ENCODE peak calls at places on chromosomes 13 and 19, in seven cellular contexts. One of them, this sample, is unnamed.

GRCh38 chr13:58620171-58620570 is 988.6 kb downstream of the PCDH17 start:
- DNase-seq in tibial artery: no peak
- DNase-seq in aorta: no peak
- DNase-seq in PC-3: no peak
- DNase-seq in body of pancreas: no peak
- DNase-seq in pancreas: no peak
- DNase-seq in CD8-positive, alpha-beta T cell: no peak
- DNase-seq in this sample: no peak

GRCh38 chr19:5686647-5687359 is 3.3 kb upstream of the RPL36 start:
- DNase-seq in tibial artery: peak; percentile 97
- DNase-seq in aorta: peak; percentile 99
- DNase-seq in PC-3: peak; percentile 98
- DNase-seq in body of pancreas: peak; percentile 96
- DNase-seq in pancreas: peak; percentile 97
- DNase-seq in CD8-positive, alpha-beta T cell: peak; percentile 98
- DNase-seq in this sample: peak; percentile 92

GRCh38 chr13:27455331-27455855 is 5.0 kb upstream of the MTIF3 start:
- DNase-seq in tibial artery: no peak
- DNase-seq in aorta: no peak
- DNase-seq in PC-3: no peak
- DNase-seq in body of pancreas: no peak
- DNase-seq in pancreas: no peak
- DNase-seq in CD8-positive, alpha-beta T cell: no peak
- DNase-seq in this sample: no peak

GRCh38 chr13:26656919-26657318 is 99.4 kb downstream of the WASF3 start:
- DNase-seq in tibial artery: no peak
- DNase-seq in aorta: no peak
- DNase-seq in PC-3: peak; percentile 41
- DNase-seq in body of pancreas: no peak
- DNase-seq in pancreas: no peak
- DNase-seq in CD8-positive, alpha-beta T cell: no peak
- DNase-seq in this sample: no peak

GRCh38 chr19:30498707-30499106 is 126.5 kb downstream of the ZNF536 start:
- DNase-seq in tibial artery: no peak
- DNase-seq in aorta: no peak
- DNase-seq in PC-3: no peak
- DNase-seq in body of pancreas: no peak
- DNase-seq in pancreas: no peak
- DNase-seq in CD8-positive, alpha-beta T cell: no peak
- DNase-seq in this sample: no peak

GRCh38 chr13:25493930-25494707 is 122.3 kb downstream of the ATP8A2 start:
- DNase-seq in tibial artery: no peak
- DNase-seq in aorta: no peak
- DNase-seq in PC-3: no peak
- DNase-seq in body of pancreas: no peak
- DNase-seq in pancreas: no peak
- DNase-seq in CD8-positive, alpha-beta T cell: no peak
- DNase-seq in this sample: no peak

GRCh38 chr13:98279473-98280175 is 102.6 kb upstream of the RNF113B start:
- DNase-seq in tibial artery: no peak
- DNase-seq in aorta: peak; percentile 63
- DNase-seq in PC-3: no peak
- DNase-seq in body of pancreas: no peak
- DNase-seq in pancreas: no peak
- DNase-seq in CD8-positive, alpha-beta T cell: no peak
- DNase-seq in this sample: no peak

GRCh38 chr19:29680447-29680846 is 15.2 kb downstream of the PLEKHF1 start:
- DNase-seq in tibial artery: no peak
- DNase-seq in aorta: peak; percentile 78
- DNase-seq in PC-3: no peak
- DNase-seq in body of pancreas: peak; percentile 31
- DNase-seq in pancreas: no peak
- DNase-seq in CD8-positive, alpha-beta T cell: peak; percentile 77
- DNase-seq in this sample: peak; percentile 70

GRCh38 chr13:76622336-76623045 is 263.7 kb downstream of the KCTD12 start:
- DNase-seq in tibial artery: no peak
- DNase-seq in aorta: no peak
- DNase-seq in PC-3: no peak
- DNase-seq in body of pancreas: no peak
- DNase-seq in pancreas: no peak
- DNase-seq in CD8-positive, alpha-beta T cell: no peak
- DNase-seq in this sample: no peak

GRCh38 chr13:43057653-43058317 is 34.4 kb downstream of the DNAJC15 start:
- DNase-seq in tibial artery: no peak
- DNase-seq in aorta: no peak
- DNase-seq in PC-3: no peak
- DNase-seq in body of pancreas: no peak
- DNase-seq in pancreas: no peak
- DNase-seq in CD8-positive, alpha-beta T cell: peak; percentile 55
- DNase-seq in this sample: peak; percentile 61

GRCh38 chr19:2631213-2631821 is 71.2 kb downstream of the GNG7 start:
- DNase-seq in tibial artery: no peak
- DNase-seq in aorta: no peak
- DNase-seq in PC-3: peak; percentile 31
- DNase-seq in body of pancreas: no peak
- DNase-seq in pancreas: no peak
- DNase-seq in CD8-positive, alpha-beta T cell: no peak
- DNase-seq in this sample: no peak

GRCh38 chr13:74825170-74825948 is 656.6 kb downstream of the TBC1D4 start:
- DNase-seq in tibial artery: no peak
- DNase-seq in aorta: no peak
- DNase-seq in PC-3: peak; percentile 84
- DNase-seq in body of pancreas: no peak
- DNase-seq in pancreas: no peak
- DNase-seq in CD8-positive, alpha-beta T cell: no peak
- DNase-seq in this sample: no peak

GRCh38 chr19:41958367-41959055 is 610 bp downstream of the RABAC1 start:
- DNase-seq in tibial artery: peak; percentile 83
- DNase-seq in aorta: peak; percentile 92
- DNase-seq in PC-3: peak; percentile 60
- DNase-seq in body of pancreas: peak; percentile 90
- DNase-seq in pancreas: peak; percentile 88
- DNase-seq in CD8-positive, alpha-beta T cell: peak; percentile 80
- DNase-seq in this sample: peak; percentile 84

GRCh38 chr19:57058871-57059270 is 60.9 kb upstream of the USP29 start:
- DNase-seq in tibial artery: no peak
- DNase-seq in aorta: no peak
- DNase-seq in PC-3: no peak
- DNase-seq in body of pancreas: no peak
- DNase-seq in pancreas: no peak
- DNase-seq in CD8-positive, alpha-beta T cell: no peak
- DNase-seq in this sample: no peak

GRCh38 chr19:3403489-3404323 is 37.3 kb downstream of the NFIC start:
- DNase-seq in tibial artery: peak; percentile 92
- DNase-seq in aorta: peak; percentile 93
- DNase-seq in PC-3: no peak
- DNase-seq in body of pancreas: peak; percentile 97
- DNase-seq in pancreas: peak; percentile 95
- DNase-seq in CD8-positive, alpha-beta T cell: no peak
- DNase-seq in this sample: no peak

GRCh38 chr13:89749888-89750287 is 1597.6 kb upstream of the MIR17HG start:
- DNase-seq in tibial artery: no peak
- DNase-seq in aorta: no peak
- DNase-seq in PC-3: peak; percentile 25
- DNase-seq in body of pancreas: no peak
- DNase-seq in pancreas: no peak
- DNase-seq in CD8-positive, alpha-beta T cell: no peak
- DNase-seq in this sample: no peak

GRCh38 chr13:95256086-95256485 is 45.2 kb downstream of the ABCC4 start:
- DNase-seq in tibial artery: no peak
- DNase-seq in aorta: no peak
- DNase-seq in PC-3: peak; percentile 94
- DNase-seq in body of pancreas: no peak
- DNase-seq in pancreas: no peak
- DNase-seq in CD8-positive, alpha-beta T cell: no peak
- DNase-seq in this sample: no peak

GRCh38 chr13:113906566-113906965 is 42.7 kb upstream of the GAS6 start:
- DNase-seq in tibial artery: no peak
- DNase-seq in aorta: no peak
- DNase-seq in PC-3: no peak
- DNase-seq in body of pancreas: no peak
- DNase-seq in pancreas: no peak
- DNase-seq in CD8-positive, alpha-beta T cell: no peak
- DNase-seq in this sample: no peak

DNA sequence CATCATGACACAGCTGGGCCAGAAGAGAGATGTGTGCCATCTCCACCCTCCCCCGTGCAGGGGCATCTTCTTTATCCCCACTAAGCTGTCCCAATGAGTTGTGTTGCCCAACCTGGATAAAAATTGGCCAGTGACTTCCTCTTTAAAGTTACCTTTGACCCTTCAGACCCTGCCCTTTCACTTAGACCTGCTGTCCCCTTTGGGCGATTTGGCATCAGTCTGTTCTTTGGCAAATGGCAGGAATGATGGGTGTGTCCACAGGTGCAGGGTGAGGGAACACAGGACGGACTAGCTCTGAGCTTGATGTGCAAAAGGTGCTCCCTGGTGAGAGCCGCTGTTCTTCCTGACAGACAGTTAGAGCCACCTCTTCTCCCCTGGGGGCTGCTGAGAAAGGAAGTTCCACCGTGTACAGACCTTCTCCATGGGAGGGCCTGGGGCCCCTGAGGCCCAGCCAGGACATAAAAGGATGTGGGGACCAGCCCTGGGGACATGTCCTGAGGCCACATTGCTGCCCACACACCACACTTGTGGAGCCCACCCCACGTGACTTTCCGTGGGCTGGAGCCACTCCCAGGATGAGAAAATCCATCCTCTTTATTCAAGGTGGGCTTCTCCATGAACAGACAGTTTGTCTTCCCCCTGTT is 1.7 kb downstream of the CYP4F8 start:
- DNase-seq in tibial artery: no peak
- DNase-seq in aorta: no peak
- DNase-seq in PC-3: no peak
- DNase-seq in body of pancreas: no peak
- DNase-seq in pancreas: no peak
- DNase-seq in CD8-positive, alpha-beta T cell: no peak
- DNase-seq in this sample: no peak
- H3K27ac ChIP-seq in tibial artery: no peak overlapping the region
- H3K27ac ChIP-seq in aorta: no peak overlapping the region
- H3K27ac ChIP-seq in PC-3: no peak overlapping the region
- H3K27ac ChIP-seq in body of pancreas: no peak overlapping the region
- H3K27ac ChIP-seq in pancreas: no peak overlapping the region
- H3K27ac ChIP-seq in CD8-positive, alpha-beta T cell: no peak overlapping the region
- H3K27ac ChIP-seq in this sample: no peak overlapping the region

DNA sequence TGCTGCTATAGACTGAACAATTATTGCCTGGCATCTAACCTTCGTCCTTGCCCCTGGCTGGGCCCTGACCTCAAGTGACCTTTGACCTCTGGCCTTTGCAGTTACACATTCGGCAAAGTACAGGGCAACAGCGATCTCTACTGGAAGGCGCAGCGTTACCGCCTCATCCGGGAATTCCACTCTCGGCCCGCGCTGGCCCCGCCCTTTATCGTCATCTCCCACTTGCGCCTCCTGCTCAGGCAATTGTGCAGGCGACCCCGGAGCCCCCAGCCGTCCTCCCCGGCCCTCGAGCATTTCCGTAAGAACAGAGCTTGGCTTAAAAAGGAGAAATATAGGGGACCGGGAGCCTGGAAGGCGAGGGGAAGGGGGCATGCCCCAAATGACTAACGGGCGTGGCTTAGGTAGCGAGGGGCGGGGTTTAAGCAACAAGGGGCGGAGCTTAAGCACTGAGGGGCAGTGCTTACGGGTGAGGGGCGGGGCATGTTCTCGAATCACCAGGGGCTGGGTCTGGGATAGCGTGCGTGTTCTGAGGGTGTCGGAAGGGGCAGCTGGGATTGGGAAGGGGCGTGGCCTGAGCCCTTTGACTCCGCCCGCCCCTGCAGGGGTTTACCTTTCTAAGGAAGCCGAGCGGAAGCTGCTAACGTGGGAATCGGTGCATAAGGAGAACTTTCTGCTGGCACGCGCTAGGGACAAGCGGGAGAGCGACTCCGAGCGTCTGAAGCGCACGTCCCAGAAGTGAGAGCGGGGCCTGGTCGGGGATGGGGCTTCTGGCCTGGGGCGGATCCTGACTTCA is 52.7 kb downstream of the TRPM4 start:
- DNase-seq in tibial artery: no peak
- DNase-seq in aorta: peak; percentile 53
- DNase-seq in PC-3: peak; percentile 22
- DNase-seq in body of pancreas: peak; percentile 89
- DNase-seq in pancreas: peak; percentile 92
- DNase-seq in CD8-positive, alpha-beta T cell: peak; percentile 32
- DNase-seq in this sample: peak; percentile 17
- H3K27ac ChIP-seq in tibial artery: no peak overlapping the region
- H3K27ac ChIP-seq in aorta: no peak overlapping the region
- H3K27ac ChIP-seq in PC-3: no peak overlapping the region
- H3K27ac ChIP-seq in body of pancreas: peak overlapping the region; percentile 2
- H3K27ac ChIP-seq in pancreas: no peak overlapping the region
- H3K27ac ChIP-seq in CD8-positive, alpha-beta T cell: no peak overlapping the region
- H3K27ac ChIP-seq in this sample: no peak overlapping the region

GRCh38 chr19:35493971-35494370 is 3.7 kb upstream of the KRTDAP start:
- DNase-seq in tibial artery: no peak
- DNase-seq in aorta: no peak
- DNase-seq in PC-3: no peak
- DNase-seq in body of pancreas: no peak
- DNase-seq in pancreas: no peak
- DNase-seq in CD8-positive, alpha-beta T cell: no peak
- DNase-seq in this sample: no peak
- H3K27ac ChIP-seq in tibial artery: no peak overlapping the region
- H3K27ac ChIP-seq in aorta: no peak overlapping the region
- H3K27ac ChIP-seq in PC-3: no peak overlapping the region
- H3K27ac ChIP-seq in body of pancreas: no peak overlapping the region
- H3K27ac ChIP-seq in pancreas: no peak overlapping the region
- H3K27ac ChIP-seq in CD8-positive, alpha-beta T cell: no peak overlapping the region
- H3K27ac ChIP-seq in this sample: no peak overlapping the region

GRCh38 chr13:51663980-51664957 is 80.0 kb downstream of the WDFY2 start:
- DNase-seq in tibial artery: no peak
- DNase-seq in aorta: no peak
- DNase-seq in PC-3: peak; percentile 25
- DNase-seq in body of pancreas: no peak
- DNase-seq in pancreas: no peak
- DNase-seq in CD8-positive, alpha-beta T cell: no peak
- DNase-seq in this sample: no peak

GRCh38 chr13:51666839-51667238 is 82.6 kb downstream of the WDFY2 start:
- DNase-seq in tibial artery: no peak
- DNase-seq in aorta: no peak
- DNase-seq in PC-3: no peak
- DNase-seq in body of pancreas: no peak
- DNase-seq in pancreas: no peak
- DNase-seq in CD8-positive, alpha-beta T cell: no peak
- DNase-seq in this sample: no peak

GRCh38 chr13:51666316-51666715 is 82.1 kb downstream of the WDFY2 start:
- DNase-seq in tibial artery: no peak
- DNase-seq in aorta: no peak
- DNase-seq in PC-3: peak; percentile 13
- DNase-seq in body of pancreas: no peak
- DNase-seq in pancreas: no peak
- DNase-seq in CD8-positive, alpha-beta T cell: no peak
- DNase-seq in this sample: no peak

GRCh38 chr13:51668580-51669195 is 84.4 kb downstream of the WDFY2 start:
- DNase-seq in tibial artery: no peak
- DNase-seq in aorta: no peak
- DNase-seq in PC-3: no peak
- DNase-seq in body of pancreas: no peak
- DNase-seq in pancreas: no peak
- DNase-seq in CD8-positive, alpha-beta T cell: no peak
- DNase-seq in this sample: no peak

DNA sequence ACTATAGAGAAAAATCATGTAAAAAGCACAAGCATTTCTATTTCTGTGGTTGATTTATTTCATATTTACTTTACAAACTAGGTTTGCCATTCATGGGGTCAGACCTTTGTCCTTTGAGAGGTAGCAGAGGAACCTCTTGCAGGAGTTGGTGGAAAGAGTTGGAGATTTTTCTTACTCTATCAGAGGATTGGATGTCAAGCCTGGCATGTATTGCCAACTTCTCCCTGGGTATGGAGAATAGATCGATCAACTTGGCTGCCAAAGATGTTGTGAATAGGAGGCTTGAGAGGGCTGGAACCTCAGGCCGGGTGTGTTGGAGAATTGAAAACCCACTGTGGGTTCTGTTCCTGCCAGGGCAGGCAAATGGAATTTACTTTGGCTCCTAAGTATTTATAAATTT is 81.2 kb downstream of the WDFY2 start:
- DNase-seq in tibial artery: no peak
- DNase-seq in aorta: no peak
- DNase-seq in PC-3: no peak
- DNase-seq in body of pancreas: no peak
- DNase-seq in pancreas: no peak
- DNase-seq in CD8-positive, alpha-beta T cell: no peak
- DNase-seq in this sample: no peak
- H3K27ac ChIP-seq in tibial artery: no peak overlapping the region
- H3K27ac ChIP-seq in aorta: peak overlapping the region; percentile 56
- H3K27ac ChIP-seq in PC-3: no peak overlapping the region
- H3K27ac ChIP-seq in body of pancreas: no peak overlapping the region
- H3K27ac ChIP-seq in pancreas: no peak overlapping the region
- H3K27ac ChIP-seq in CD8-positive, alpha-beta T cell: no peak overlapping the region
- H3K27ac ChIP-seq in this sample: no peak overlapping the region

This sample was measured in CD4-positive, alpha-beta T cell.